ENCODE peak calls at places on chromosomes 12 and 14, in ten cellular contexts. H, J, B, K, A, W, G, C, E and V are unnamed samples.

GRCh38 chr14:65237956-65238355 is 135.6 kb upstream of the MAX start:
- DNase-seq in J (no peak), E (no peak), K (no peak), G (no peak), C (no peak), H (no peak), W (no peak), B (peak; percentile 22), A (no peak), V (no peak)

GRCh38 chr14:105737504-105738246 is 211.3 kb downstream of the TMEM121 start:
- DNase-seq in J (no peak), E (no peak), C (no peak), G (no peak), W (peak; percentile 34), H (no peak), B (no peak), A (no peak), K (no peak), V (no peak)

GRCh38 chr12:47779943-47780504 is 7.0 kb downstream of the SLC48A1 start:
- DNase-seq in J (no peak), E (no peak), C (no peak), G (no peak), B (no peak), A (no peak), H (no peak), K (no peak), W (no peak), V (no peak)

GRCh38 chr12:30796891-30797371 is 42.2 kb upstream of the CAPRIN2 start:
- DNase-seq in C (no peak), H (peak; percentile 11), W (no peak), B (peak; percentile 14), G (peak; percentile 48), A (no peak), K (peak; percentile 78), J (no peak), E (no peak), V (no peak)

GRCh38 chr12:7373226-7373625 is 69.4 kb downstream of the ACSM4 start:
- DNase-seq in G (no peak), C (no peak), B (peak; percentile 50), W (no peak), A (no peak), E (no peak), K (peak; percentile 15), H (no peak), J (no peak), V (no peak)

GRCh38 chr12:52354197-52354596 is 13.1 kb downstream of the KRT85 start:
- DNase-seq in J (no peak), B (no peak), E (peak; percentile 59), A (peak; percentile 41), H (no peak), C (no peak), G (no peak), K (no peak), W (no peak), V (no peak)

GRCh38 chr14:54366726-54367707 is 29.8 kb upstream of the CDKN3 start:
- DNase-seq in G (peak; percentile 48), B (peak; percentile 75), A (peak; percentile 71), E (peak; percentile 28), K (peak; percentile 94), W (no peak), C (peak; percentile 38), J (peak; percentile 57), H (no peak), V (peak; percentile 18)

GRCh38 chr14:71267691-71268090 is 360.4 kb downstream of the PCNX1 start:
- DNase-seq in W (no peak), K (no peak), A (no peak), C (no peak), B (no peak), J (no peak), G (no peak), E (no peak), H (no peak), V (no peak)

GRCh38 chr14:51093371-51094281 is 1.3 kb downstream of the TRIM9 start:
- DNase-seq in G (peak; percentile 31), H (no peak), W (peak; percentile 49), B (peak; percentile 79), J (peak; percentile 80), A (peak; percentile 56), K (peak; percentile 69), E (peak; percentile 88), C (no peak), V (peak; percentile 50)

GRCh38 chr14:105447651-105448640 is 26.7 kb upstream of the CRIP2 start:
- DNase-seq in E (no peak), B (no peak), A (no peak), G (no peak), J (no peak), K (no peak), W (no peak), H (no peak), C (no peak), V (no peak)

GRCh38 chr12:89261210-89261609 is 91.1 kb downstream of the DUSP6 start:
- DNase-seq in W (no peak), K (no peak), G (no peak), E (no peak), B (no peak), H (no peak), A (no peak), J (no peak), C (no peak), V (no peak)